ENCODE peak calls at places on chromosome 7, in five cellular contexts. L, Z, F, O and N are unnamed samples.

GRCh38 chr7:17939111-17939669 is 1.1 kb downstream of the SNX13 start:
- DNase-seq in O (no peak), Z (no peak), L (peak), F (peak), N (peak)

GRCh38 chr7:50663396-50664102 is 98.3 kb upstream of the DDC start:
- DNase-seq in F (no peak), O (no peak), Z (no peak), L (no peak), N (no peak)

GRCh38 chr7:138338361-138338760 is 121.7 kb upstream of the TRIM24 start:
- DNase-seq in F (peak), Z (no peak), L (no peak), O (no peak), N (no peak)

GRCh38 chr7:66076459-66077329 is 1.1 kb downstream of the ASL start:
- DNase-seq in Z (no peak), O (no peak), F (no peak), L (peak), N (peak)

GRCh38 chr7:128867842-128868623 is 5.4 kb downstream of the ATP6V1F start:
- DNase-seq in F (no peak), O (no peak), Z (no peak), L (no peak), N (no peak)

GRCh38 chr7:120829487-120829886 is 28.5 kb downstream of the TSPAN12 start:
- DNase-seq in O (no peak), L (no peak), Z (no peak), F (no peak), N (no peak)

GRCh38 chr7:139231513-139232376 is 708 bp downstream of the UBN2 start:
- DNase-seq in Z (peak), O (peak), L (peak), F (peak), N (peak)

GRCh38 chr7:25842201-25842726 is 309.7 kb upstream of the NFE2L3 start:
- DNase-seq in L (no peak), Z (no peak), O (no peak), F (no peak), N (no peak)

GRCh38 chr7:35505031-35505430 is 189.9 kb downstream of the HERPUD2 start:
- DNase-seq in L (no peak), O (no peak), F (no peak), Z (peak), N (peak)

GRCh38 chr7:44068054-44068453 is 2.7 kb upstream of the PGAM2 start:
- DNase-seq in O (no peak), L (no peak), Z (no peak), F (no peak), N (no peak)

GRCh38 chr7:116526897-116527296 is 2.1 kb downstream of the CAV1 start:
- DNase-seq in Z (no peak), O (no peak), F (peak), L (no peak), N (no peak)

GRCh38 chr7:38748056-38748610 is 117.0 kb upstream of the AMPH start:
- DNase-seq in O (peak), L (peak), F (no peak), Z (no peak), N (no peak)

GRCh38 chr7:51253157-51253556 is 63.5 kb downstream of the COBL start:
- DNase-seq in Z (no peak), O (no peak), F (no peak), L (peak), N (no peak)

DNA sequence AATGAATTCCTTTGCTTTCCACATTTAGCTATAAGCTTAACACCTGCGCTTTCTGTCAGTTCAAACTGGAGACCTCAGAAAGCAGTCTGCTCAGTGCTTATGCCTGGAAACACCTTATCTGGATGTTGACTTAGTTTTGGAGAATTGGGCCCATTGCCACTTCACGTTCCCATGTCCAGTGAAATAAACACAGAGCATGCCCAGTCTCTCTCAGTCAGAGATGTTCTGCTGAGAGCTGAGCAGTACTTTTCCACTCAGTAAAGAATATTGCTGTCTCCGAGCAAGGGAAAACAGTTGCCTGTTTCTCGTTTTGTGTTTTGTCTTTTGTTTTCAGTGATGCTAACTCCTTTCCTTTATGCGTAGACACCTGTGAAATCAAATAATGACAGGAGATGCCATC is 83.2 kb upstream of the PRR15 start:
- DNase-seq in F (no peak), L (no peak), Z (no peak), O (no peak), N (no peak)
- TF ChIP-seq JUN in F (no peak), L (no peak), Z (no peak), O (no peak), N (no peak)

GRCh38 chr7:86790383-86790782 is 146.7 kb downstream of the GRM3 start:
- DNase-seq in O (no peak), F (no peak), L (no peak), Z (no peak), N (no peak)

GRCh38 chr7:86785641-86786040 is 141.9 kb downstream of the GRM3 start:
- DNase-seq in Z (no peak), L (no peak), O (no peak), F (no peak), N (no peak)

GRCh38 chr7:86788948-86789347 is 145.2 kb downstream of the GRM3 start:
- DNase-seq in O (no peak), Z (no peak), L (no peak), F (no peak), N (no peak)

GRCh38 chr7:86786376-86786775 is 142.7 kb downstream of the GRM3 start:
- DNase-seq in F (no peak), L (no peak), O (no peak), Z (no peak), N (no peak)

DNA sequence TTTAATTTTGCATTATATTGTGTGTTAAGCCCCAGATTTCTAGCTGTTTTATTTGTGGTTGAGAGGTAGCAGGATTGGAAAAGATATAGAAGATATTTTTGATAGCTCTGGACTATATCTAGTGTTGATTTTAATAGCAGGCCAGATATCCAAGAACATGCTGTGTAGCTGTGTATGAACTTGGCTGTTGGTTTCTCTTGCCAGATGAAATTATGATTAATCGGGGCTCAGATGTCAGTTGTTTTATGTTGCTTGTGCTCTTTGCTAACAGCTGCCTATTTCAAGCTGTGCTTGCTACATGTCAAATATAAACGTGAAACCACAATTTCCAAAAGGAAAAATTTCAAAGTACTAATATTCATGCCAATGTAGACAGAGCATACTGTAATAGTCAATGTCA is 141.1 kb downstream of the GRM3 start:
- DNase-seq in O (no peak), Z (no peak), L (no peak), F (no peak), N (no peak)
- TF ChIP-seq JUN in O (no peak), Z (no peak), L (no peak), F (no peak), N (no peak)

DNA sequence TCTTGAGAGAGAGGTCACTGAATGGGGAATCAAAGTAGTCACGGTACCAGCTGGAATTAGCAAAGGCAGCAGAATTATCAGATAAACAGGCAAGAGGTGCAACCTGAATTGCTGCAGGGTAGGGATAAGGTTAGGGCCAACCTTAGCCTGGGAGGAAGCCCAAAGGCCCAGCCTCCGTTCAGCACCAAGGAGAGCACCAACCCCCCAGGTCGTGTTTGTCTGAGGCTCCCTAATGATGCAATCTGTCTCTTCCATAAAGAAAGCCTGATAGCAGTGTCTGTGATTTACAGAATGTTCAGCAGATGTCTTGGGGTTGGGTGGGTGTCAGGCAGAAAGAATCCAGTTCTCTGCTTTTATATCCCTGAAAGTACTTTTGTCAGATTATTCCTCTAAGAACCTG is 328.4 kb upstream of the AOAH start:
- DNase-seq in L (peak), Z (peak), O (peak), F (peak), N (peak)
- TF ChIP-seq JUN in L (no peak), Z (no peak), O (no peak), F (no peak), N (peak)

GRCh38 chr7:15168489-15168888 is 265.9 kb upstream of the DGKB start:
- DNase-seq in L (no peak), F (no peak), Z (no peak), O (no peak), N (no peak)

GRCh38 chr7:15166620-15167019 is 264.1 kb upstream of the DGKB start:
- DNase-seq in L (no peak), Z (no peak), F (no peak), O (no peak), N (no peak)

DNA sequence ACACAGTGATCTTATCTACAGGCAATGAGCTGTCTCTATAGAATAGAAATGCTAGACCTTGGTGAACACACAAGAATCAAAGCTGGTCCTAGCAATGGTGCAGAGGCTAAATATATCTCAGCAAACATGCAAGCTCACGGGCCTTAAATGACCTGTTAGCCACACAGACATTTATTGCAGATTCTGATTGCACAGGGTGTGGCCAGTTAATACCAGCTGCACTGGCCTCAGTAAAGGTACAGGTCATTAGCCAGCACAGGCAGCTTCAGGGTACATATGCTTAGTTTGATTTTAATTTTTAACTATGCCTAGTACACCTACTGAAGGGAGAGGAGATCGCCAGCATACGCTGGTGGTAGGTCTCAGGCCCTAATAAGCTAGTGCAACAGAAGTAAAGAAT is 265.4 kb upstream of the DGKB start:
- DNase-seq in L (no peak), Z (no peak), O (no peak), F (no peak), N (no peak)
- TF ChIP-seq JUN in L (no peak), Z (no peak), O (no peak), F (no peak), N (no peak)

GRCh38 chr7:83072576-83073517 is 89.8 kb downstream of the PCLO start:
- DNase-seq in Z (no peak), O (no peak), F (no peak), L (no peak), N (no peak)
- TF ChIP-seq JUN in Z (no peak), O (no peak), F (no peak), L (no peak), N (no peak)

GRCh38 chr7:94444808-94445207 is 50.1 kb downstream of the COL1A2 start:
- DNase-seq in L (no peak), Z (no peak), F (no peak), O (no peak), N (no peak)
- TF ChIP-seq JUN in L (no peak), Z (no peak), F (no peak), O (no peak), N (no peak)

DNA sequence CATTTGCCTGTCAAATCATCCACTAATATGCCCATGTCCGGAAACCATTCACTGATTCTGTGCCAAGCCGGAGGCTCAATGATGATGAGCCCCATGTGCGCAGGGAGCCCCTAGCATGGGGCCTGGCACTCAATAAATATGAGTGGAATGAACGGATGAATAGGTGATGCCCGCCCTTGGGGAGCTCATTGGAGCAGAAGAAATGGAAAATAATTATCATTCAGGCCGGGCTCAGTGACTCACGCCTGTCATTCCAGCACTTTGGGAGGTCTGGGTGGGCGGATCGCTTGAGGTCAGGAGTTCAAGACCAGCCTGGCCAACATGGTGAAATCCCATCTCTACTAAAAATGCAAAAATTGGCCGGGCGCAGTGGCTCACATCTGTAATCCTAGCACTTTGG is 11.0 kb downstream of the RHBDD2 start:
- DNase-seq in Z (no peak), F (no peak), O (no peak), L (no peak), N (no peak)
- TF ChIP-seq JUN in Z (no peak), F (no peak), O (no peak), L (no peak), N (no peak)

GRCh38 chr7:1666251-1666778 is 3.8 kb upstream of the ELFN1 start:
- DNase-seq in O (no peak), F (no peak), L (peak), Z (no peak), N (no peak)

GRCh38 chr7:1668486-1668931 is 1.6 kb upstream of the ELFN1 start:
- DNase-seq in O (no peak), F (no peak), Z (no peak), L (peak), N (no peak)

GRCh38 chr7:1666779-1667565 is 3.1 kb upstream of the ELFN1 start:
- DNase-seq in O (no peak), Z (no peak), L (peak), F (no peak), N (no peak)

GRCh38 chr7:1668932-1669485 is 1.1 kb upstream of the ELFN1 start:
- DNase-seq in O (no peak), Z (peak), L (no peak), F (no peak), N (no peak)

DNA sequence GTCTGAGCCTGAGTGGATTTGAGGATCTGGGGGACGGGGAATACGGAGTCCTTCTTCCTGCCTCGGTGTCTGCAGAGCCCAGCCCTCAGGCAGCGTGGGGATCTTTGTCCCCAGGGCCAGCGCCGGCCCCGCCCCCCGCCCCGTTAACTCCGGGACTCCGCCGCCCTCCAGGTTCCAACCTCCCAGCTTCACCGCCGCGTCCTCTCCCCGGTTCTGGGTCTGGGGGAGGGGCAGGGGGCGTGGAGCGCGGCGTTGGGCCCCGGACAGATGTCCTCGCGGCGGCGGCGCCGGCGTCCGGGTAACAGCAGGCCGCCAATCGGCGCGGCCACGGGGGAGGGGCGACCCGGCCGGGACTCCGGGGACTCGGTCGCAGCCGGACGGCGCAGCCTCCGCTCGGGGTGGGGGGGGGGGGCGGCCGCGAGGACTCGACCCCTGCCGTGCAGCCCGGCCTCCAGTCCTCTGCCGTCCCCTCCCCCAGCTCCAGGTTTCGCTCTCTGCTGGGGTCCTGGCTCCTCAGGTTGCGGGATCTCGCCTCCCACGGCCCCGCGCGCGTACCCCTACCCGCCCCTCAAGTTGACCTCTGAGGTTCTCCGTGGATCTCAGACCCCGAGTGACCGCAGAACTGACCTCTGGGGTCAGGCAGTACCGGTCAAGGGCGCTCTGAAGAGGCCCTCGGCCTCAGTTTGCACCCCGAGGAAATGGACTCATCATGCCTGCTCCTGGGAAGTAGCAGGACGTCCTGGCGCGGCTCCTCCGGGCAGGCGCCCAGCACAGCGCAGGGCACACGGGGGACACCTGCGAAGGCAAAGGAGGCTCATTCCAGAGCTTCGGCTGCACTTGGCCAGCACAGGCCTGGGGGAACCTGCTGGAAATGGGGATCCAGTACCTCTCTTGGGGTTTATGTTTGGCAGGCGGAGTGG is 2.3 kb upstream of the ELFN1 start:
- DNase-seq in Z (peak), F (no peak), L (no peak), O (peak), N (no peak)
- TF ChIP-seq JUN in Z (no peak), F (no peak), L (no peak), O (no peak), N (no peak)